ENCODE peak calls at places on chromosomes 2 and 18, in nine cellular contexts. K, C, Z, D, W, I, J, P and U are unnamed samples.

GRCh38 chr2:212686285-212686895 is 147.8 kb upstream of the ERBB4 start:
- DNase-seq in P (no peak), Z (peak; percentile 19), D (peak; percentile 5), K (peak; percentile 42), W (no peak), I (peak; percentile 26), J (peak; percentile 70), C (no peak), U (peak; percentile 67)

GRCh38 chr2:36452279-36452678 is 96.7 kb downstream of the CRIM1 start:
- DNase-seq in P (peak; percentile 56), C (no peak), K (no peak), J (no peak), W (no peak), Z (no peak), I (no peak), D (peak; percentile 68), U (peak; percentile 61)

GRCh38 chr2:40384714-40385113 is 67.2 kb downstream of the SLC8A1 start:
- DNase-seq in W (peak; percentile 94), C (no peak), D (peak; percentile 85), Z (peak; percentile 37), K (peak; percentile 18), I (no peak), P (peak; percentile 58), J (no peak), U (peak; percentile 78)

GRCh38 chr2:145186303-145186702 is 666.4 kb upstream of the ZEB2 start:
- DNase-seq in Z (no peak), I (no peak), W (no peak), D (no peak), K (no peak), C (no peak), P (peak; percentile 10), J (peak; percentile 20), U (peak; percentile 17)

GRCh38 chr18:40019797-40020392 is 1935.1 kb upstream of the PIK3C3 start:
- DNase-seq in W (no peak), D (no peak), J (no peak), C (no peak), I (no peak), Z (no peak), P (no peak), K (no peak), U (no peak)

GRCh38 chr2:71746946-71747501 is 293.7 kb downstream of the DYSF start:
- DNase-seq in D (no peak), Z (no peak), K (peak; percentile 47), I (peak; percentile 68), C (no peak), P (no peak), J (no peak), W (no peak), U (peak; percentile 64)

GRCh38 chr2:242060212-242060835 is 190.8 kb downstream of the RTP5 start:
- DNase-seq in W (no peak), D (peak; percentile 36), P (no peak), Z (peak; percentile 28), I (no peak), J (no peak), C (no peak), K (peak; percentile 55), U (peak; percentile 83)

GRCh38 chr2:149329470-149330126 is 789 bp upstream of the LYPD6 start:
- DNase-seq in P (peak; percentile 4), K (peak; percentile 64), C (no peak), J (peak; percentile 79), Z (no peak), D (no peak), I (peak; percentile 42), W (no peak), U (peak; percentile 85)

GRCh38 chr2:219739061-219739460 is 111.6 kb downstream of the SLC4A3 start:
- DNase-seq in P (no peak), J (no peak), Z (no peak), K (no peak), D (no peak), W (no peak), C (no peak), I (no peak), U (no peak)

GRCh38 chr18:33583901-33584300 is 5.9 kb downstream of the ASXL3 start:
- DNase-seq in I (no peak), W (no peak), D (no peak), P (no peak), C (no peak), Z (peak; percentile 42), K (no peak), J (no peak), U (no peak)

GRCh38 chr2:27792759-27793158 is 21.2 kb downstream of the MRPL33 start:
- DNase-seq in K (no peak), J (no peak), W (no peak), Z (no peak), P (no peak), C (no peak), D (peak; percentile 69), I (no peak), U (peak; percentile 71)

GRCh38 chr2:25349397-25349796 is 7.7 kb upstream of the DNMT3A start:
- DNase-seq in J (no peak), Z (no peak), K (peak; percentile 72), I (no peak), D (no peak), P (no peak), W (no peak), C (no peak), U (peak; percentile 86)

GRCh38 chr2:197803033-197803444 is 1.4 kb upstream of the PLCL1 start:
- DNase-seq in D (no peak), C (no peak), P (no peak), W (no peak), I (no peak), Z (no peak), K (peak; percentile 67), J (peak; percentile 58), U (peak; percentile 47)

GRCh38 chr2:96869824-96870630 is at the start of gene SEMA4C:
- DNase-seq in K (peak; percentile 70), W (no peak), Z (no peak), P (no peak), C (peak; percentile 76), J (peak; percentile 80), I (no peak), D (no peak), U (peak; percentile 42)

GRCh38 chr18:68147728-68148127 is 567.2 kb downstream of the TMX3 start:
- DNase-seq in I (no peak), J (no peak), Z (no peak), D (no peak), W (no peak), P (no peak), C (no peak), K (no peak), U (no peak)

GRCh38 chr2:45279356-45279755 is 270.1 kb upstream of the SIX2 start:
- DNase-seq in I (no peak), C (no peak), Z (no peak), K (no peak), D (no peak), W (no peak), P (no peak), J (no peak), U (no peak)

GRCh38 chr18:13455960-13456471 is 237.5 kb downstream of the LDLRAD4 start:
- DNase-seq in I (peak; percentile 30), P (no peak), Z (no peak), J (no peak), C (peak; percentile 52), D (no peak), W (no peak), K (no peak), U (no peak)

GRCh38 chr2:100106460-100106859 is 35.9 kb downstream of the AFF3 start:
- DNase-seq in P (no peak), K (no peak), W (no peak), D (no peak), C (no peak), I (no peak), Z (no peak), J (peak; percentile 45), U (no peak)

GRCh38 chr2:170850251-170850650 is 33.6 kb downstream of the GAD1 start:
- DNase-seq in W (no peak), P (no peak), I (no peak), Z (no peak), J (no peak), K (no peak), C (no peak), D (no peak), U (no peak)

GRCh38 chr2:210288376-210288775 is 26.6 kb downstream of the MYL1 start:
- DNase-seq in I (no peak), P (no peak), J (no peak), Z (no peak), D (no peak), K (no peak), C (no peak), W (no peak), U (no peak)

GRCh38 chr2:151334082-151334815 is 23.1 kb upstream of the TNFAIP6 start:
- DNase-seq in K (peak; percentile 70), J (no peak), Z (peak; percentile 39), W (no peak), P (peak; percentile 89), C (no peak), D (peak; percentile 80), I (no peak), U (peak; percentile 91)